ENCODE peak calls at places on chromosomes 3 and 15, in six cellular contexts. R is spleen; K is psoas muscle; Y is H1; F is CD8-positive, alpha-beta T cell; V is OCI-LY7. D is an unnamed sample.

GRCh38 chr3:122795674-122795969 is 753 bp downstream of the SLC49A4 start:
- DNase-seq in R (no peak), K (no peak), Y (no peak), F (no peak), V (no peak), D (no peak)

GRCh38 chr3:14806641-14807263 is 12.0 kb upstream of the FGD5 start:
- DNase-seq in R (peak; percentile 66), K (peak; percentile 45), Y (no peak), F (no peak), V (no peak), D (no peak)

GRCh38 chr3:13080591-13080990 is 7.4 kb upstream of the IQSEC1 start:
- DNase-seq in R (no peak), K (peak; percentile 83), Y (no peak), F (no peak), V (no peak), D (peak; percentile 74)

GRCh38 chr3:61914277-61914676 is 352.9 kb downstream of the PTPRG start:
- DNase-seq in R (no peak), K (no peak), Y (no peak), F (no peak), V (no peak), D (no peak)

GRCh38 chr15:101451192-101451799 is 38.2 kb downstream of the PCSK6 start:
- DNase-seq in R (peak; percentile 87), K (peak; percentile 79), Y (no peak), F (no peak), V (no peak), D (peak; percentile 79)

GRCh38 chr3:123388811-123389210 is 60.1 kb downstream of the ADCY5 start:
- DNase-seq in R (peak; percentile 56), K (peak; percentile 36), Y (no peak), F (no peak), V (no peak), D (no peak)

GRCh38 chr3:142886938-142887337 is 1.9 kb downstream of the PCOLCE2 start:
- DNase-seq in R (no peak), K (no peak), Y (no peak), F (no peak), V (no peak), D (no peak)

GRCh38 chr3:44862221-44862637 is 517 bp downstream of the TMEM42 start:
- DNase-seq in R (no peak), K (no peak), Y (no peak), F (no peak), V (peak; percentile 22), D (no peak)

GRCh38 chr3:111807826-111808225 is 51.2 kb upstream of the PHLDB2 start:
- DNase-seq in R (no peak), K (no peak), Y (no peak), F (no peak), V (no peak), D (no peak)

GRCh38 chr3:164470471-164470870 is 607.8 kb downstream of the SI start:
- DNase-seq in R (no peak), K (no peak), Y (no peak), F (no peak), V (no peak), D (no peak)

GRCh38 chr15:71143373-71144310 is 28.4 kb downstream of the THSD4 start:
- DNase-seq in R (no peak), K (no peak), Y (no peak), F (no peak), V (no peak), D (no peak)

GRCh38 chr3:177832862-177833261 is 635.6 kb upstream of the TBL1XR1 start:
- DNase-seq in R (no peak), K (no peak), Y (no peak), F (no peak), V (no peak), D (no peak)

GRCh38 chr15:90902656-90902995 is 476 bp upstream of the MAN2A2 start:
- DNase-seq in R (no peak), K (no peak), Y (no peak), F (no peak), V (no peak), D (no peak)

GRCh38 chr3:10941972-10942371 is 50.6 kb upstream of the SLC6A1 start:
- DNase-seq in R (peak; percentile 60), K (no peak), Y (peak; percentile 86), F (no peak), V (peak; percentile 8), D (no peak)

GRCh38 chr15:33730815-33731214 is 237.5 kb upstream of the CHRM5 start:
- DNase-seq in R (no peak), K (no peak), Y (no peak), F (no peak), V (no peak), D (no peak)

GRCh38 chr15:69807752-69808151 is 290.0 kb downstream of the TLE3 start:
- DNase-seq in R (peak; percentile 83), K (peak; percentile 57), Y (no peak), F (no peak), V (no peak), D (peak; percentile 85)

GRCh38 chr3:88334187-88334868 is 184.6 kb downstream of the C3orf38 start:
- DNase-seq in R (no peak), K (no peak), Y (no peak), F (no peak), V (no peak), D (no peak)

GRCh38 chr3:122577409-122578028 is at the start of gene PARP15:
- DNase-seq in R (peak; percentile 87), K (peak; percentile 49), Y (peak; percentile 67), F (peak; percentile 39), V (peak; percentile 58), D (peak; percentile 82)

GRCh38 chr15:100383302-100384107 is 41.7 kb upstream of the ADAMTS17 start:
- DNase-seq in R (no peak), K (no peak), Y (peak; percentile 51), F (no peak), V (peak; percentile 17), D (no peak)

GRCh38 chr3:197021231-197021630 is 8.4 kb downstream of the MELTF start:
- DNase-seq in R (no peak), K (no peak), Y (peak; percentile 56), F (no peak), V (no peak), D (no peak)

GRCh38 chr3:120472121-120472844 is 21.5 kb upstream of the FSTL1 start:
- DNase-seq in R (no peak), K (no peak), Y (no peak), F (no peak), V (no peak), D (no peak)

GRCh38 chr3:45567730-45568172 is 26.8 kb upstream of the LIMD1 start:
- DNase-seq in R (no peak), K (no peak), Y (no peak), F (no peak), V (peak; percentile 52), D (peak; percentile 48)

GRCh38 chr3:172646439-172647015 is 64.3 kb downstream of the NCEH1 start:
- DNase-seq in R (no peak), K (no peak), Y (no peak), F (no peak), V (no peak), D (no peak)

DNA sequence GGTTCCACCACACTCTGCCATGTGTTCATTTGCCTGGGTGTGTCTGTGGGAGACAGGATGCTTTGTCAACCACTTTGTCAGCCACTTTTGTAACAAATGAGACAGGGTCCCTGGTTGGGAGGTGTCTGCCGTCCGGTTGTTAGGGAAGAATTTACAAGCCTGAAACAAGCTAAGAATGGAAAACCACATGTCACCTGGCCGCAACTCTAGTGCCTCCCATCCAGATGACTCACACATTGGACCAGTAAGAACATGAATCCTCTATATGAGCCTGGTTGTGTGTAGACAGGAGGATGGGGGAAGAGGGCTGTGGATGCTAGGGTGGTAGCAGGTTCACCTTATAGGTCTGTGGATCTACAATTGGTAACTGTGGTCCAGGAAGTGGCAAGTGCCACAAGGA is 335.3 kb downstream of the CLSTN2 start:
- DNase-seq in R (no peak), K (no peak), Y (no peak), F (no peak), V (no peak), D (no peak)
- H3K36me3 ChIP-seq in R (no peaks in the 10 kb centered on the region), K (no peaks in the 10 kb centered on the region), Y (no peaks in the 10 kb centered on the region), F (no peaks in the 10 kb centered on the region), V (no peaks in the 10 kb centered on the region), D (no peaks in the 10 kb centered on the region)

GRCh38 chr3:152069871-152070270 is 196.4 kb downstream of the SUCNR1 start:
- DNase-seq in R (no peak), K (no peak), Y (no peak), F (no peak), V (no peak), D (no peak)

GRCh38 chr3:152076148-152076547 is 192.6 kb upstream of the MBNL1 start:
- DNase-seq in R (no peak), K (no peak), Y (no peak), F (no peak), V (no peak), D (no peak)

GRCh38 chr3:152071315-152071714 is 197.4 kb upstream of the MBNL1 start:
- DNase-seq in R (no peak), K (no peak), Y (no peak), F (no peak), V (no peak), D (no peak)

GRCh38 chr3:152071924-152072323 is 196.8 kb upstream of the MBNL1 start:
- DNase-seq in R (no peak), K (no peak), Y (no peak), F (no peak), V (peak; percentile 38), D (no peak)

DNA sequence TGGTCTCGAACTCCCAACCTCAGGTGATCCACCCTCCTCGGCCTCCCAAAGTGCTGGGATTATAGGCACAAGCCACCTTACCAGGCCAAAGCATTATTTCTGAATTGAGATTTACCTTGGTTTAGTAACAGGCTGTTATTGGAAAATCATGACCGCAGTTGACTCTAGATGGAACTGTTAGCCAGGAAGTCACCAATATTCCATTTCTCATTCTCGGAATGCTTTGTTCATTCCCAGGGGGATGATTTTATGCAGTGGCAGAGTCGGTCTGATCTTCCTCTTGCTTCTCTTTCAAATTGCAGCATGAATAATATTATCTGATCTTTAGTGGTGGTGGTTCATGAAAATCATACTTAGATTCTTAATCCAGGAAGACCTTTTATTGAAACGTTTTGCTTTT is 195.5 kb upstream of the MBNL1 start:
- DNase-seq in R (no peak), K (no peak), Y (no peak), F (no peak), V (no peak), D (no peak)
- TF ChIP-seq CTCF in R (no peak), K (peak; percentile 26), Y (no peak), F (no peak), V (no peak), D (no peak)

DNA sequence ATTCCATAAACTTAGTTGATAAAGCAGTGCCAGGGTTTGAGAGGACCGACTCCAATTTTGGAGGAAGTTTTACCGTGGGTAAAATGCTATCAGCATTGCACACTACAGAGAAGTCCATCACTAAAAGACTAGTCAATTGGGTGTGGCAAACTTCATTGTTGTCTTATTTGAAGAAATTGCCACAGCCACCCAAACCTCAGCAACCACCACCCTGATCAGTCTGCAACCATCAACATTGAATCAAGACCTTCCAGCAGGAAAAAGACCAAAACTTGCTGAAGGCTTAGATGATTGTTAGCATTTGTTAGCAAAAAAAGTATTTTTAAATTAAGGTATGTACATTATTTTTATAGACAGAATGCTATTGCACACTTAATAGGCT is 60.5 kb downstream of the KLF13 start:
- DNase-seq in R (no peak), K (no peak), Y (no peak), F (no peak), V (no peak), D (no peak)
- H3K4me1 ChIP-seq in R (peaks cover 21% of the 10 kb centered on the region), K (peaks cover 13% of the 10 kb centered on the region), Y (peaks cover 1% of the 10 kb centered on the region), F (peaks cover 60% of the 10 kb centered on the region), V (peaks cover 5% of the 10 kb centered on the region), D (peaks cover 19% of the 10 kb centered on the region)

GRCh38 chr3:64763980-64764379 is 76.2 kb upstream of the ADAMTS9 start:
- DNase-seq in R (no peak), K (no peak), Y (no peak), F (no peak), V (no peak), D (no peak)
- H3K36me3 ChIP-seq in R (no peaks in the 10 kb centered on the region), K (no peaks in the 10 kb centered on the region), Y (no peaks in the 10 kb centered on the region), F (no peaks in the 10 kb centered on the region), V (no peaks in the 10 kb centered on the region), D (no peaks in the 10 kb centered on the region)

D was measured in left lung.